ENCODE peak calls at places on chromosomes 6 and 20, in five cellular contexts. One of them, this sample, is unnamed.

GRCh38 chr20:37382539-37383120 is 36.7 kb downstream of the SRC start:
- DNase-seq in tibial nerve: no peak
- DNase-seq in body of pancreas: no peak
- DNase-seq in glutamatergic neuron: no peak
- DNase-seq in choroid plexus epithelial cell: no peak
- DNase-seq in this sample: no peak

GRCh38 chr6:166715065-166715464 is 88.0 kb upstream of the RPS6KA2 start:
- DNase-seq in body of pancreas: no peak
- DNase-seq in choroid plexus epithelial cell: no peak
- DNase-seq in glutamatergic neuron: no peak
- DNase-seq in tibial nerve: no peak
- DNase-seq in this sample: no peak

GRCh38 chr6:14339711-14340590 is 222.4 kb downstream of the CD83 start:
- DNase-seq in choroid plexus epithelial cell: no peak
- DNase-seq in glutamatergic neuron: no peak
- DNase-seq in tibial nerve: no peak
- DNase-seq in body of pancreas: no peak
- DNase-seq in this sample: no peak

GRCh38 chr20:63497946-63498935 is 642 bp downstream of the EEF1A2 start:
- DNase-seq in body of pancreas: no peak
- DNase-seq in glutamatergic neuron: peak
- DNase-seq in choroid plexus epithelial cell: no peak
- DNase-seq in tibial nerve: no peak
- DNase-seq in this sample: no peak

GRCh38 chr20:60201198-60201597 is 243.0 kb downstream of the CDH26 start:
- DNase-seq in glutamatergic neuron: no peak
- DNase-seq in tibial nerve: no peak
- DNase-seq in choroid plexus epithelial cell: no peak
- DNase-seq in body of pancreas: no peak
- DNase-seq in this sample: no peak

GRCh38 chr6:72674842-72675241 is 53.0 kb downstream of the KCNQ5 start:
- DNase-seq in glutamatergic neuron: no peak
- DNase-seq in choroid plexus epithelial cell: no peak
- DNase-seq in tibial nerve: no peak
- DNase-seq in body of pancreas: no peak
- DNase-seq in this sample: no peak

GRCh38 chr6:39493174-39493573 is 170.7 kb upstream of the KCNK16 start:
- DNase-seq in body of pancreas: no peak
- DNase-seq in tibial nerve: no peak
- DNase-seq in glutamatergic neuron: no peak
- DNase-seq in choroid plexus epithelial cell: peak
- DNase-seq in this sample: no peak

GRCh38 chr6:120274547-120274946 is 925.0 kb upstream of the MAN1A1 start:
- DNase-seq in body of pancreas: no peak
- DNase-seq in glutamatergic neuron: no peak
- DNase-seq in choroid plexus epithelial cell: no peak
- DNase-seq in tibial nerve: no peak
- DNase-seq in this sample: no peak

GRCh38 chr20:33169176-33169794 is 1.3 kb downstream of the BPIFA2 start:
- DNase-seq in tibial nerve: no peak
- DNase-seq in glutamatergic neuron: no peak
- DNase-seq in body of pancreas: no peak
- DNase-seq in choroid plexus epithelial cell: peak
- DNase-seq in this sample: no peak

GRCh38 chr6:89888138-89888514 is 6.1 kb upstream of the GJA10 start:
- DNase-seq in choroid plexus epithelial cell: no peak
- DNase-seq in glutamatergic neuron: no peak
- DNase-seq in tibial nerve: no peak
- DNase-seq in body of pancreas: no peak
- DNase-seq in this sample: no peak

GRCh38 chr6:151330130-151330715 is 61.1 kb downstream of the ZBTB2 start:
- DNase-seq in choroid plexus epithelial cell: peak
- DNase-seq in body of pancreas: no peak
- DNase-seq in tibial nerve: no peak
- DNase-seq in glutamatergic neuron: no peak
- DNase-seq in this sample: no peak

GRCh38 chr6:41036601-41037000 is 2.4 kb downstream of the UNC5CL start:
- DNase-seq in glutamatergic neuron: no peak
- DNase-seq in body of pancreas: no peak
- DNase-seq in tibial nerve: no peak
- DNase-seq in choroid plexus epithelial cell: no peak
- DNase-seq in this sample: no peak

GRCh38 chr6:11761744-11762620 is 16.6 kb downstream of the ADTRP start:
- DNase-seq in choroid plexus epithelial cell: no peak
- DNase-seq in tibial nerve: no peak
- DNase-seq in glutamatergic neuron: no peak
- DNase-seq in body of pancreas: no peak
- DNase-seq in this sample: no peak

GRCh38 chr6:113092795-113093194 is 745.7 kb downstream of the RFPL4B start:
- DNase-seq in body of pancreas: no peak
- DNase-seq in choroid plexus epithelial cell: no peak
- DNase-seq in glutamatergic neuron: no peak
- DNase-seq in tibial nerve: no peak
- DNase-seq in this sample: no peak

GRCh38 chr6:112330071-112330876 is 16.9 kb upstream of the RFPL4B start:
- DNase-seq in tibial nerve: no peak
- DNase-seq in choroid plexus epithelial cell: no peak
- DNase-seq in body of pancreas: no peak
- DNase-seq in glutamatergic neuron: no peak
- DNase-seq in this sample: no peak

GRCh38 chr6:151044465-151045441 is 179.3 kb downstream of the MTHFD1L start:
- DNase-seq in choroid plexus epithelial cell: peak
- DNase-seq in glutamatergic neuron: no peak
- DNase-seq in tibial nerve: peak
- DNase-seq in body of pancreas: peak
- DNase-seq in this sample: no peak

GRCh38 chr6:43269273-43270007 is 26.2 kb downstream of the TTBK1 start:
- DNase-seq in tibial nerve: no peak
- DNase-seq in glutamatergic neuron: no peak
- DNase-seq in choroid plexus epithelial cell: no peak
- DNase-seq in body of pancreas: peak
- DNase-seq in this sample: no peak

GRCh38 chr20:53828673-53829085 is 235.0 kb upstream of the ZNF217 start:
- DNase-seq in glutamatergic neuron: no peak
- DNase-seq in tibial nerve: no peak
- DNase-seq in choroid plexus epithelial cell: peak
- DNase-seq in body of pancreas: no peak
- DNase-seq in this sample: no peak

GRCh38 chr6:169536446-169537170 is 165.2 kb downstream of the WDR27 start:
- DNase-seq in body of pancreas: no peak
- DNase-seq in tibial nerve: no peak
- DNase-seq in choroid plexus epithelial cell: peak
- DNase-seq in glutamatergic neuron: no peak
- DNase-seq in this sample: no peak

GRCh38 chr6:30325873-30326445 is 768 bp upstream of the TRIM39 start:
- DNase-seq in body of pancreas: peak
- DNase-seq in choroid plexus epithelial cell: peak
- DNase-seq in tibial nerve: no peak
- DNase-seq in glutamatergic neuron: peak
- DNase-seq in this sample: no peak

GRCh38 chr20:17609978-17610377 is 40.1 kb downstream of the DSTN start:
- DNase-seq in tibial nerve: no peak
- DNase-seq in body of pancreas: no peak
- DNase-seq in choroid plexus epithelial cell: no peak
- DNase-seq in glutamatergic neuron: no peak
- DNase-seq in this sample: no peak

GRCh38 chr6:72968704-72969103 is 256.6 kb downstream of the KHDC1L start:
- DNase-seq in tibial nerve: no peak
- DNase-seq in glutamatergic neuron: no peak
- DNase-seq in body of pancreas: no peak
- DNase-seq in choroid plexus epithelial cell: no peak
- DNase-seq in this sample: no peak

GRCh38 chr6:24933868-24934401 is 1.8 kb downstream of the RIPOR2 start:
- DNase-seq in glutamatergic neuron: no peak
- DNase-seq in tibial nerve: no peak
- DNase-seq in choroid plexus epithelial cell: peak
- DNase-seq in body of pancreas: peak
- DNase-seq in this sample: no peak

GRCh38 chr6:162846723-162847122 is 118.9 kb downstream of the PACRG start:
- DNase-seq in choroid plexus epithelial cell: no peak
- DNase-seq in body of pancreas: no peak
- DNase-seq in tibial nerve: no peak
- DNase-seq in glutamatergic neuron: no peak
- DNase-seq in this sample: no peak

GRCh38 chr6:158518196-158519127 is 41.4 kb upstream of the TMEM181 start:
- DNase-seq in glutamatergic neuron: peak
- DNase-seq in choroid plexus epithelial cell: peak
- DNase-seq in tibial nerve: no peak
- DNase-seq in body of pancreas: peak
- DNase-seq in this sample: no peak
- TF ChIP-seq CTCF in glutamatergic neuron: peak
- TF ChIP-seq CTCF in choroid plexus epithelial cell: peak
- TF ChIP-seq CTCF in tibial nerve: peak
- TF ChIP-seq CTCF in body of pancreas: peak
- TF ChIP-seq CTCF in this sample: peak

DNA sequence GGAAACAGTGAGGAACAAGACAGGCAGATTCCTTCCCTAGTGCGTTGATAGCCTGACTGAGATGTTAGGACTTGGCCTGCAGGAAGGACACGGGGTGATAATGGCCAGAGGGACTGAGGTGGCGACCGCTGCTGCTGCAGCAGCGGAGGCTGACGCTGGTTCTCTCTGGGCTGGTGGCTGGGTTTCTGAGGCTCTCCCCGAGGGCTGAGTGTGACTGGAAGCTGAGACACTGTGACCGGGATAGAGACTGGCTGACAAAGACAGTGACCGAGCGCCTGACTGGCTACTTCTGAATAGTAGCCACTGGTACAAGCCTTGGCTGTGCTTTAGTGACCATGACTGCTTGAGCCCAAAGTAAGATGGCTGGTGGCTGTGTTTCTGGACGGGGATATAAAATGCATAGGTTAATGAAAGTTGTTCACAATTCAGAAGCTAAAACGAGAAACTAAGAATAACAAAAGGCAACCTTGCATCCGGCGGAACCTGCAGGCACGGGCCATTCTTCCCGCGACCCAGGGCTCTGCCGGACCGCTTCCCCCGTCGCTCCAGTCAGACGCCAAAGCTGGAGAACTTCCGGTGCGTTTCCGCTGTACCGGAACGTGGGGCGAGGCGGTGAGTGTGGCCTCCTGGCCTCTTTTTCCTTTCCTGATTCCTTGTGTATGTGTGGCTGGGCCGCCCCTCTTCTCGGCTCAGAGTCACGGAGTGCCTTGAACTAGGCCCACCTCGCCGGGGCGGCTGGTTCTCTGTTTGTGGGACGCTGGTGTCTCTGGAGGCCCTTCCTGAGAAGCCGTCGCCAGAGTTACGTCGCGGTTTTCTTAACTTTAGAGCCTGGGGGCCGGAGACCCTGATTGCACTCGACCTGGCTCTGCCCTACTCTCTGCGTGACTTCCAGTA is at the start of gene AAR2:
- DNase-seq in body of pancreas: peak
- DNase-seq in glutamatergic neuron: peak
- DNase-seq in tibial nerve: peak
- DNase-seq in choroid plexus epithelial cell: peak
- DNase-seq in this sample: no peak
- TF ChIP-seq CTCF in body of pancreas: no peak
- TF ChIP-seq CTCF in glutamatergic neuron: no peak
- TF ChIP-seq CTCF in tibial nerve: no peak
- TF ChIP-seq CTCF in choroid plexus epithelial cell: no peak
- TF ChIP-seq CTCF in this sample: no peak

DNA sequence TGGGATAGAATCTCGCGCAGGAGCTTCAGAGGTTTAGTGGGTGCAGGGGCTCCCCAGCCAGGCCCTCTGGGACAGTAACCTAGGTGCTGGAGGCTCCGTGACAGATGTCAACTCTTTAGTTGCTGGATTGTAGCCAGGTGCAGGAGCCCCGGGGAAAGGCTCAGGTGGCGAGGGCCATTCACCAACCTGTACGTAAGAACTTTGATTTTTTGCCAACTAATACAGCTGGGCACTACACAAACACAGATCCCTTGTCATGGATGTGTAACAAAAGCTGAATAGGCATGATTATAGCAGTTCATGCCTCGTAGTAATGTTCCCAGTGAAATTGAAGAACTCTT is 82.6 kb downstream of the CDC5L start:
- DNase-seq in glutamatergic neuron: no peak
- DNase-seq in choroid plexus epithelial cell: no peak
- DNase-seq in body of pancreas: peak
- DNase-seq in tibial nerve: no peak
- DNase-seq in this sample: no peak
- TF ChIP-seq CTCF in glutamatergic neuron: peak
- TF ChIP-seq CTCF in choroid plexus epithelial cell: no peak
- TF ChIP-seq CTCF in body of pancreas: no peak
- TF ChIP-seq CTCF in tibial nerve: no peak
- TF ChIP-seq CTCF in this sample: no peak

GRCh38 chr20:20480689-20481088 is 112.8 kb downstream of the INSM1 start:
- DNase-seq in choroid plexus epithelial cell: peak
- DNase-seq in body of pancreas: no peak
- DNase-seq in tibial nerve: no peak
- DNase-seq in glutamatergic neuron: no peak
- DNase-seq in this sample: no peak
- TF ChIP-seq CTCF in choroid plexus epithelial cell: no peak
- TF ChIP-seq CTCF in body of pancreas: no peak
- TF ChIP-seq CTCF in tibial nerve: no peak
- TF ChIP-seq CTCF in glutamatergic neuron: no peak
- TF ChIP-seq CTCF in this sample: no peak

This sample was measured in D721Med.